ENCODE peak calls at places on chromosome 21, in seven cellular contexts. S is mesothelial cell of epicardium; E is osteocyte; L is T-cell; J is fibroblast of mammary gland; A is activated effector memory CD4-positive, alpha-beta T cell treated with Interleukin-2 at 50 U/mL for 16 hours; W is Caco-2. O is an unnamed sample.

GRCh38 chr21:44403106-44404020 is 49.9 kb downstream of the TRPM2 start:
- DNase-seq in E (peak), A (no peak), J (no peak), W (no peak), S (no peak), L (no peak), O (no peak)

GRCh38 chr21:44982558-44983244 is 42.9 kb downstream of the SLX9 start:
- DNase-seq in E (no peak), L (no peak), J (no peak), S (no peak), W (peak), A (no peak), O (no peak)

GRCh38 chr21:36776981-36777617 is 78.2 kb downstream of the SIM2 start:
- DNase-seq in S (no peak), L (no peak), E (no peak), J (no peak), W (no peak), A (no peak), O (peak)

GRCh38 chr21:35370671-35371070 is 321.6 kb upstream of the RUNX1 start:
- DNase-seq in L (no peak), J (no peak), W (no peak), E (no peak), A (no peak), S (no peak), O (no peak)

GRCh38 chr21:9837946-9838801 is 683.2 kb upstream of the TPTE start:
- DNase-seq in J (no peak), S (no peak), W (no peak), E (peak), A (no peak), L (no peak), O (no peak)

GRCh38 chr21:19049567-19049966 is 646.0 kb upstream of the TMPRSS15 start:
- DNase-seq in E (no peak), J (no peak), S (no peak), A (no peak), L (no peak), W (no peak), O (no peak)

GRCh38 chr21:44789880-44790279 is 11.7 kb downstream of the UBE2G2 start:
- DNase-seq in E (no peak), J (peak), W (no peak), S (no peak), L (no peak), A (no peak), O (no peak)

GRCh38 chr21:28548291-28548690 is 444.4 kb downstream of the LTN1 start:
- DNase-seq in E (no peak), J (peak), A (no peak), L (no peak), S (no peak), W (no peak), O (no peak)

GRCh38 chr21:32958288-32958992 is 67.3 kb upstream of the OLIG2 start:
- DNase-seq in J (no peak), E (peak), A (no peak), S (no peak), W (no peak), L (no peak), O (no peak)

GRCh38 chr21:42692688-42693087 is 39.3 kb downstream of the PDE9A start:
- DNase-seq in J (no peak), L (no peak), A (no peak), S (no peak), E (no peak), W (no peak), O (no peak)

GRCh38 chr21:34351786-34352241 is 12.0 kb upstream of the KCNE2 start:
- DNase-seq in W (peak), L (no peak), S (no peak), E (no peak), J (peak), A (no peak), O (peak)

GRCh38 chr21:46221664-46222435 is 6.7 kb downstream of the LSS start:
- DNase-seq in W (no peak), E (no peak), J (no peak), S (no peak), A (no peak), L (no peak), O (no peak)

GRCh38 chr21:43911015-43911934 is 46.3 kb downstream of the AGPAT3 start:
- DNase-seq in J (peak), S (no peak), W (peak), E (no peak), L (no peak), A (no peak), O (no peak)

GRCh38 chr21:29737188-29737587 is 202.6 kb downstream of the GRIK1 start:
- DNase-seq in A (no peak), J (no peak), L (no peak), E (no peak), S (no peak), W (no peak), O (peak)

GRCh38 chr21:42321231-42321630 is 6.0 kb upstream of the TFF3 start:
- DNase-seq in J (no peak), S (no peak), A (no peak), W (no peak), E (no peak), L (no peak), O (no peak)

GRCh38 chr21:31926498-31926897 is 53.7 kb downstream of the HUNK start:
- DNase-seq in L (no peak), A (no peak), J (no peak), S (no peak), W (no peak), E (no peak), O (no peak)

GRCh38 chr21:31885146-31885545 is 12.3 kb downstream of the HUNK start:
- DNase-seq in L (no peak), W (no peak), E (no peak), S (no peak), A (no peak), J (no peak), O (no peak)